ENCODE peak calls at places on chromosomes 7 and 10, in six cellular contexts. One of them, this sample, is unnamed.

GRCh38 chr7:30596043-30596641 is 1.5 kb downstream of the GARS1 start:
- DNase-seq in glomerular endothelial cell: no peak
- DNase-seq in GM03348: peak; percentile 54
- DNase-seq in germinal center: peak; percentile 30
- DNase-seq in stimulated activated CD4-positive, alpha-beta T cell treated with anti-CD3 and anti-CD28 coated beads, Interleukin-4, amount 100 ng/mL, for 4 hours: no peak
- DNase-seq in D721Med: no peak
- DNase-seq in this sample: peak; percentile 9

GRCh38 chr7:131369354-131369753 is 41.7 kb downstream of the MKLN1 start:
- DNase-seq in D721Med: no peak
- DNase-seq in stimulated activated CD4-positive, alpha-beta T cell treated with anti-CD3 and anti-CD28 coated beads, Interleukin-4, amount 100 ng/mL, for 4 hours: no peak
- DNase-seq in germinal center: no peak
- DNase-seq in glomerular endothelial cell: no peak
- DNase-seq in GM03348: peak; percentile 11
- DNase-seq in this sample: no peak

GRCh38 chr7:75642810-75643486 is 95.8 kb downstream of the HIP1 start:
- DNase-seq in glomerular endothelial cell: peak; percentile 63
- DNase-seq in germinal center: peak; percentile 83
- DNase-seq in stimulated activated CD4-positive, alpha-beta T cell treated with anti-CD3 and anti-CD28 coated beads, Interleukin-4, amount 100 ng/mL, for 4 hours: peak; percentile 48
- DNase-seq in GM03348: peak; percentile 65
- DNase-seq in D721Med: peak; percentile 42
- DNase-seq in this sample: no peak

GRCh38 chr7:146655928-146656797 is 539.6 kb downstream of the CNTNAP2 start:
- DNase-seq in germinal center: no peak
- DNase-seq in GM03348: peak; percentile 7
- DNase-seq in stimulated activated CD4-positive, alpha-beta T cell treated with anti-CD3 and anti-CD28 coated beads, Interleukin-4, amount 100 ng/mL, for 4 hours: no peak
- DNase-seq in glomerular endothelial cell: no peak
- DNase-seq in D721Med: no peak
- DNase-seq in this sample: no peak

GRCh38 chr7:137755846-137756685 is 90.7 kb downstream of the DGKI start:
- DNase-seq in GM03348: no peak
- DNase-seq in germinal center: no peak
- DNase-seq in D721Med: no peak
- DNase-seq in glomerular endothelial cell: no peak
- DNase-seq in stimulated activated CD4-positive, alpha-beta T cell treated with anti-CD3 and anti-CD28 coated beads, Interleukin-4, amount 100 ng/mL, for 4 hours: no peak
- DNase-seq in this sample: no peak

GRCh38 chr10:971150-971542 is 17.1 kb upstream of the GTPBP4 start:
- DNase-seq in GM03348: peak; percentile 71
- DNase-seq in germinal center: no peak
- DNase-seq in D721Med: no peak
- DNase-seq in glomerular endothelial cell: no peak
- DNase-seq in stimulated activated CD4-positive, alpha-beta T cell treated with anti-CD3 and anti-CD28 coated beads, Interleukin-4, amount 100 ng/mL, for 4 hours: no peak
- DNase-seq in this sample: no peak

GRCh38 chr7:87919875-87920274 is 14.2 kb upstream of the ADAM22 start:
- DNase-seq in D721Med: no peak
- DNase-seq in glomerular endothelial cell: no peak
- DNase-seq in germinal center: no peak
- DNase-seq in GM03348: no peak
- DNase-seq in stimulated activated CD4-positive, alpha-beta T cell treated with anti-CD3 and anti-CD28 coated beads, Interleukin-4, amount 100 ng/mL, for 4 hours: no peak
- DNase-seq in this sample: no peak

GRCh38 chr7:2321020-2321419 is 6.8 kb upstream of the SNX8 start:
- DNase-seq in germinal center: no peak
- DNase-seq in glomerular endothelial cell: no peak
- DNase-seq in stimulated activated CD4-positive, alpha-beta T cell treated with anti-CD3 and anti-CD28 coated beads, Interleukin-4, amount 100 ng/mL, for 4 hours: no peak
- DNase-seq in GM03348: peak; percentile 55
- DNase-seq in D721Med: peak; percentile 31
- DNase-seq in this sample: no peak

GRCh38 chr10:119281581-119282071 is 74.3 kb downstream of the GRK5 start:
- DNase-seq in GM03348: peak; percentile 24
- DNase-seq in D721Med: no peak
- DNase-seq in glomerular endothelial cell: no peak
- DNase-seq in stimulated activated CD4-positive, alpha-beta T cell treated with anti-CD3 and anti-CD28 coated beads, Interleukin-4, amount 100 ng/mL, for 4 hours: no peak
- DNase-seq in germinal center: no peak
- DNase-seq in this sample: peak; percentile 75

GRCh38 chr7:128202287-128202957 is 38.7 kb upstream of the LEP start:
- DNase-seq in D721Med: no peak
- DNase-seq in stimulated activated CD4-positive, alpha-beta T cell treated with anti-CD3 and anti-CD28 coated beads, Interleukin-4, amount 100 ng/mL, for 4 hours: no peak
- DNase-seq in glomerular endothelial cell: no peak
- DNase-seq in GM03348: no peak
- DNase-seq in germinal center: no peak
- DNase-seq in this sample: no peak

GRCh38 chr7:155840262-155840885 is 28.1 kb upstream of the SHH start:
- DNase-seq in GM03348: no peak
- DNase-seq in glomerular endothelial cell: no peak
- DNase-seq in stimulated activated CD4-positive, alpha-beta T cell treated with anti-CD3 and anti-CD28 coated beads, Interleukin-4, amount 100 ng/mL, for 4 hours: no peak
- DNase-seq in germinal center: no peak
- DNase-seq in D721Med: no peak
- DNase-seq in this sample: no peak

GRCh38 chr10:25675204-25675603 is 258.8 kb upstream of the MYO3A start:
- DNase-seq in stimulated activated CD4-positive, alpha-beta T cell treated with anti-CD3 and anti-CD28 coated beads, Interleukin-4, amount 100 ng/mL, for 4 hours: no peak
- DNase-seq in glomerular endothelial cell: no peak
- DNase-seq in D721Med: no peak
- DNase-seq in germinal center: no peak
- DNase-seq in GM03348: no peak
- DNase-seq in this sample: no peak

GRCh38 chr7:1999278-1999984 is 233.3 kb downstream of the MAD1L1 start:
- DNase-seq in D721Med: no peak
- DNase-seq in germinal center: no peak
- DNase-seq in glomerular endothelial cell: no peak
- DNase-seq in GM03348: no peak
- DNase-seq in stimulated activated CD4-positive, alpha-beta T cell treated with anti-CD3 and anti-CD28 coated beads, Interleukin-4, amount 100 ng/mL, for 4 hours: no peak
- DNase-seq in this sample: no peak

GRCh38 chr7:135509839-135510602 is at the start of gene CNOT4:
- DNase-seq in glomerular endothelial cell: peak; percentile 56
- DNase-seq in stimulated activated CD4-positive, alpha-beta T cell treated with anti-CD3 and anti-CD28 coated beads, Interleukin-4, amount 100 ng/mL, for 4 hours: peak; percentile 95
- DNase-seq in germinal center: peak; percentile 96
- DNase-seq in GM03348: peak; percentile 99
- DNase-seq in D721Med: peak; percentile 48
- DNase-seq in this sample: peak; percentile 93

GRCh38 chr10:44051584-44052385 is 333.1 kb downstream of the CXCL12 start:
- DNase-seq in GM03348: peak; percentile 66
- DNase-seq in germinal center: no peak
- DNase-seq in D721Med: no peak
- DNase-seq in glomerular endothelial cell: no peak
- DNase-seq in stimulated activated CD4-positive, alpha-beta T cell treated with anti-CD3 and anti-CD28 coated beads, Interleukin-4, amount 100 ng/mL, for 4 hours: no peak
- DNase-seq in this sample: peak; percentile 77

GRCh38 chr7:24604640-24605039 is 31.4 kb downstream of the PALS2 start:
- DNase-seq in D721Med: no peak
- DNase-seq in GM03348: no peak
- DNase-seq in stimulated activated CD4-positive, alpha-beta T cell treated with anti-CD3 and anti-CD28 coated beads, Interleukin-4, amount 100 ng/mL, for 4 hours: no peak
- DNase-seq in germinal center: no peak
- DNase-seq in glomerular endothelial cell: no peak
- DNase-seq in this sample: no peak

GRCh38 chr7:82945056-82945455 is 217.6 kb downstream of the PCLO start:
- DNase-seq in D721Med: no peak
- DNase-seq in germinal center: no peak
- DNase-seq in GM03348: no peak
- DNase-seq in glomerular endothelial cell: no peak
- DNase-seq in stimulated activated CD4-positive, alpha-beta T cell treated with anti-CD3 and anti-CD28 coated beads, Interleukin-4, amount 100 ng/mL, for 4 hours: no peak
- DNase-seq in this sample: no peak

GRCh38 chr10:45063605-45064231 is 63.0 kb downstream of the ZNF22 start:
- DNase-seq in GM03348: no peak
- DNase-seq in glomerular endothelial cell: no peak
- DNase-seq in stimulated activated CD4-positive, alpha-beta T cell treated with anti-CD3 and anti-CD28 coated beads, Interleukin-4, amount 100 ng/mL, for 4 hours: no peak
- DNase-seq in D721Med: no peak
- DNase-seq in germinal center: no peak
- DNase-seq in this sample: no peak

GRCh38 chr7:111951027-111951426 is 255.2 kb downstream of the DOCK4 start:
- DNase-seq in GM03348: no peak
- DNase-seq in germinal center: no peak
- DNase-seq in glomerular endothelial cell: no peak
- DNase-seq in stimulated activated CD4-positive, alpha-beta T cell treated with anti-CD3 and anti-CD28 coated beads, Interleukin-4, amount 100 ng/mL, for 4 hours: no peak
- DNase-seq in D721Med: no peak
- DNase-seq in this sample: no peak

GRCh38 chr10:101444058-101444457 is 90.1 kb downstream of the BTRC start:
- DNase-seq in stimulated activated CD4-positive, alpha-beta T cell treated with anti-CD3 and anti-CD28 coated beads, Interleukin-4, amount 100 ng/mL, for 4 hours: no peak
- DNase-seq in GM03348: peak; percentile 14
- DNase-seq in D721Med: no peak
- DNase-seq in germinal center: peak; percentile 13
- DNase-seq in glomerular endothelial cell: no peak
- DNase-seq in this sample: no peak

GRCh38 chr10:14062528-14063260 is 268.0 kb downstream of the FRMD4A start:
- DNase-seq in GM03348: peak; percentile 15
- DNase-seq in glomerular endothelial cell: no peak
- DNase-seq in D721Med: no peak
- DNase-seq in stimulated activated CD4-positive, alpha-beta T cell treated with anti-CD3 and anti-CD28 coated beads, Interleukin-4, amount 100 ng/mL, for 4 hours: no peak
- DNase-seq in germinal center: no peak
- DNase-seq in this sample: no peak

GRCh38 chr10:86969421-86970041 is 1.2 kb downstream of the ADIRF start:
- DNase-seq in GM03348: peak; percentile 44
- DNase-seq in stimulated activated CD4-positive, alpha-beta T cell treated with anti-CD3 and anti-CD28 coated beads, Interleukin-4, amount 100 ng/mL, for 4 hours: no peak
- DNase-seq in glomerular endothelial cell: no peak
- DNase-seq in D721Med: no peak
- DNase-seq in germinal center: peak; percentile 2
- DNase-seq in this sample: peak; percentile 59

GRCh38 chr10:102491136-102491535 is 11.4 kb downstream of the ACTR1A start:
- DNase-seq in germinal center: no peak
- DNase-seq in stimulated activated CD4-positive, alpha-beta T cell treated with anti-CD3 and anti-CD28 coated beads, Interleukin-4, amount 100 ng/mL, for 4 hours: no peak
- DNase-seq in glomerular endothelial cell: no peak
- DNase-seq in GM03348: no peak
- DNase-seq in D721Med: no peak
- DNase-seq in this sample: no peak

GRCh38 chr10:99984201-99984600 is 25.5 kb downstream of the DNMBP start:
- DNase-seq in glomerular endothelial cell: no peak
- DNase-seq in stimulated activated CD4-positive, alpha-beta T cell treated with anti-CD3 and anti-CD28 coated beads, Interleukin-4, amount 100 ng/mL, for 4 hours: no peak
- DNase-seq in GM03348: no peak
- DNase-seq in D721Med: no peak
- DNase-seq in germinal center: no peak
- DNase-seq in this sample: no peak

GRCh38 chr7:80428161-80429054 is 83.5 kb downstream of the GNAT3 start:
- DNase-seq in germinal center: no peak
- DNase-seq in D721Med: no peak
- DNase-seq in glomerular endothelial cell: peak; percentile 54
- DNase-seq in stimulated activated CD4-positive, alpha-beta T cell treated with anti-CD3 and anti-CD28 coated beads, Interleukin-4, amount 100 ng/mL, for 4 hours: no peak
- DNase-seq in GM03348: peak; percentile 64
- DNase-seq in this sample: no peak

GRCh38 chr7:117872565-117873055 is 631 bp downstream of the CTTNBP2 start:
- DNase-seq in GM03348: peak; percentile 3
- DNase-seq in germinal center: no peak
- DNase-seq in D721Med: no peak
- DNase-seq in glomerular endothelial cell: no peak
- DNase-seq in stimulated activated CD4-positive, alpha-beta T cell treated with anti-CD3 and anti-CD28 coated beads, Interleukin-4, amount 100 ng/mL, for 4 hours: no peak
- DNase-seq in this sample: peak; percentile 12

GRCh38 chr10:86410542-86411124 is 44.0 kb upstream of the GRID1 start:
- DNase-seq in D721Med: no peak
- DNase-seq in glomerular endothelial cell: no peak
- DNase-seq in GM03348: peak; percentile 47
- DNase-seq in germinal center: no peak
- DNase-seq in stimulated activated CD4-positive, alpha-beta T cell treated with anti-CD3 and anti-CD28 coated beads, Interleukin-4, amount 100 ng/mL, for 4 hours: no peak
- DNase-seq in this sample: peak; percentile 71

GRCh38 chr10:72105098-72105475 is 16.7 kb upstream of the SPOCK2 start:
- DNase-seq in GM03348: no peak
- DNase-seq in stimulated activated CD4-positive, alpha-beta T cell treated with anti-CD3 and anti-CD28 coated beads, Interleukin-4, amount 100 ng/mL, for 4 hours: no peak
- DNase-seq in D721Med: no peak
- DNase-seq in glomerular endothelial cell: no peak
- DNase-seq in germinal center: no peak
- DNase-seq in this sample: no peak

GRCh38 chr7:82053453-82054032 is 283.7 kb upstream of the HGF start:
- DNase-seq in stimulated activated CD4-positive, alpha-beta T cell treated with anti-CD3 and anti-CD28 coated beads, Interleukin-4, amount 100 ng/mL, for 4 hours: no peak
- DNase-seq in GM03348: no peak
- DNase-seq in germinal center: no peak
- DNase-seq in D721Med: no peak
- DNase-seq in glomerular endothelial cell: no peak
- DNase-seq in this sample: no peak

GRCh38 chr10:131653550-131654470 is 247.0 kb upstream of the PPP2R2D start:
- DNase-seq in germinal center: no peak
- DNase-seq in D721Med: no peak
- DNase-seq in stimulated activated CD4-positive, alpha-beta T cell treated with anti-CD3 and anti-CD28 coated beads, Interleukin-4, amount 100 ng/mL, for 4 hours: no peak
- DNase-seq in GM03348: no peak
- DNase-seq in glomerular endothelial cell: no peak
- DNase-seq in this sample: no peak

GRCh38 chr10:86355571-86356038 is 11.0 kb downstream of the GRID1 start:
- DNase-seq in D721Med: no peak
- DNase-seq in GM03348: no peak
- DNase-seq in glomerular endothelial cell: no peak
- DNase-seq in stimulated activated CD4-positive, alpha-beta T cell treated with anti-CD3 and anti-CD28 coated beads, Interleukin-4, amount 100 ng/mL, for 4 hours: no peak
- DNase-seq in germinal center: no peak
- DNase-seq in this sample: no peak

GRCh38 chr7:27784399-27785053 is 44.6 kb downstream of the TAX1BP1 start:
- DNase-seq in stimulated activated CD4-positive, alpha-beta T cell treated with anti-CD3 and anti-CD28 coated beads, Interleukin-4, amount 100 ng/mL, for 4 hours: no peak
- DNase-seq in germinal center: peak; percentile 22
- DNase-seq in GM03348: peak; percentile 51
- DNase-seq in D721Med: no peak
- DNase-seq in glomerular endothelial cell: peak; percentile 55
- DNase-seq in this sample: peak; percentile 12

GRCh38 chr10:30827531-30828120 is 198.1 kb upstream of the LYZL2 start:
- DNase-seq in GM03348: peak; percentile 46
- DNase-seq in germinal center: no peak
- DNase-seq in glomerular endothelial cell: no peak
- DNase-seq in stimulated activated CD4-positive, alpha-beta T cell treated with anti-CD3 and anti-CD28 coated beads, Interleukin-4, amount 100 ng/mL, for 4 hours: no peak
- DNase-seq in D721Med: no peak
- DNase-seq in this sample: no peak

GRCh38 chr10:124534231-124534798 is 72.7 kb downstream of the LHPP start:
- DNase-seq in germinal center: peak; percentile 73
- DNase-seq in GM03348: no peak
- DNase-seq in stimulated activated CD4-positive, alpha-beta T cell treated with anti-CD3 and anti-CD28 coated beads, Interleukin-4, amount 100 ng/mL, for 4 hours: no peak
- DNase-seq in D721Med: no peak
- DNase-seq in glomerular endothelial cell: no peak
- DNase-seq in this sample: no peak

GRCh38 chr7:15648461-15648961 is 38.0 kb downstream of the MEOX2 start:
- DNase-seq in germinal center: no peak
- DNase-seq in D721Med: no peak
- DNase-seq in stimulated activated CD4-positive, alpha-beta T cell treated with anti-CD3 and anti-CD28 coated beads, Interleukin-4, amount 100 ng/mL, for 4 hours: no peak
- DNase-seq in GM03348: no peak
- DNase-seq in glomerular endothelial cell: no peak
- DNase-seq in this sample: no peak

GRCh38 chr7:106201176-106201575 is 83.6 kb downstream of the NAMPT start:
- DNase-seq in germinal center: no peak
- DNase-seq in stimulated activated CD4-positive, alpha-beta T cell treated with anti-CD3 and anti-CD28 coated beads, Interleukin-4, amount 100 ng/mL, for 4 hours: no peak
- DNase-seq in glomerular endothelial cell: no peak
- DNase-seq in D721Med: no peak
- DNase-seq in GM03348: no peak
- DNase-seq in this sample: no peak

GRCh38 chr7:45579386-45579785 is 5.2 kb downstream of the ADCY1 start:
- DNase-seq in GM03348: no peak
- DNase-seq in D721Med: no peak
- DNase-seq in glomerular endothelial cell: no peak
- DNase-seq in germinal center: no peak
- DNase-seq in stimulated activated CD4-positive, alpha-beta T cell treated with anti-CD3 and anti-CD28 coated beads, Interleukin-4, amount 100 ng/mL, for 4 hours: no peak
- DNase-seq in this sample: no peak

GRCh38 chr7:65827366-65827765 is 45.5 kb upstream of the VKORC1L1 start:
- DNase-seq in germinal center: no peak
- DNase-seq in D721Med: no peak
- DNase-seq in glomerular endothelial cell: no peak
- DNase-seq in stimulated activated CD4-positive, alpha-beta T cell treated with anti-CD3 and anti-CD28 coated beads, Interleukin-4, amount 100 ng/mL, for 4 hours: no peak
- DNase-seq in GM03348: no peak
- DNase-seq in this sample: no peak

GRCh38 chr7:110541962-110542361 is 549.0 kb upstream of the LRRN3 start:
- DNase-seq in GM03348: no peak
- DNase-seq in stimulated activated CD4-positive, alpha-beta T cell treated with anti-CD3 and anti-CD28 coated beads, Interleukin-4, amount 100 ng/mL, for 4 hours: no peak
- DNase-seq in germinal center: no peak
- DNase-seq in glomerular endothelial cell: no peak
- DNase-seq in D721Med: no peak
- DNase-seq in this sample: no peak